ENCODE peak calls at places on chromosome 9, in nine cellular contexts. One of them, this sample, is unnamed.

GRCh38 chr9:100473271-100474081 is 527 bp downstream of the TMEFF1 start:
- DNase-seq in astrocyte: peak; percentile 20
- DNase-seq in progenitor cell of endocrine pancreas: peak; percentile 35
- DNase-seq in stimulated activated CD8-positive, alpha-beta memory T cell treated with anti-CD3 and anti-CD28 coated beads, Interleukin-15, amount 100 ng/mL, for 1 hour: no peak
- DNase-seq in upper lobe of left lung: no peak
- DNase-seq in putamen: no peak
- DNase-seq in T-helper 2 cell: peak; percentile 7
- DNase-seq in C1 segment of cervical spinal cord: no peak
- DNase-seq in LoVo: peak; percentile 15
- DNase-seq in this sample: peak; percentile 66

GRCh38 chr9:76570820-76571219 is 111.8 kb downstream of the GCNT1 start:
- DNase-seq in progenitor cell of endocrine pancreas: no peak
- DNase-seq in stimulated activated CD8-positive, alpha-beta memory T cell treated with anti-CD3 and anti-CD28 coated beads, Interleukin-15, amount 100 ng/mL, for 1 hour: no peak
- DNase-seq in C1 segment of cervical spinal cord: no peak
- DNase-seq in astrocyte: no peak
- DNase-seq in putamen: no peak
- DNase-seq in upper lobe of left lung: no peak
- DNase-seq in LoVo: no peak
- DNase-seq in T-helper 2 cell: no peak
- DNase-seq in this sample: no peak

GRCh38 chr9:127204771-127205470 is 59.7 kb upstream of the GARNL3 start:
- DNase-seq in astrocyte: no peak
- DNase-seq in stimulated activated CD8-positive, alpha-beta memory T cell treated with anti-CD3 and anti-CD28 coated beads, Interleukin-15, amount 100 ng/mL, for 1 hour: no peak
- DNase-seq in putamen: no peak
- DNase-seq in T-helper 2 cell: no peak
- DNase-seq in progenitor cell of endocrine pancreas: no peak
- DNase-seq in LoVo: peak; percentile 3
- DNase-seq in upper lobe of left lung: no peak
- DNase-seq in C1 segment of cervical spinal cord: no peak
- DNase-seq in this sample: no peak

GRCh38 chr9:134180786-134181647 is 16.7 kb upstream of the RNU6ATAC start:
- DNase-seq in LoVo: no peak
- DNase-seq in progenitor cell of endocrine pancreas: no peak
- DNase-seq in stimulated activated CD8-positive, alpha-beta memory T cell treated with anti-CD3 and anti-CD28 coated beads, Interleukin-15, amount 100 ng/mL, for 1 hour: no peak
- DNase-seq in upper lobe of left lung: no peak
- DNase-seq in putamen: no peak
- DNase-seq in C1 segment of cervical spinal cord: no peak
- DNase-seq in astrocyte: no peak
- DNase-seq in T-helper 2 cell: no peak
- DNase-seq in this sample: no peak

GRCh38 chr9:107141967-107142366 is 141.1 kb upstream of the RAD23B start:
- DNase-seq in C1 segment of cervical spinal cord: no peak
- DNase-seq in LoVo: no peak
- DNase-seq in stimulated activated CD8-positive, alpha-beta memory T cell treated with anti-CD3 and anti-CD28 coated beads, Interleukin-15, amount 100 ng/mL, for 1 hour: no peak
- DNase-seq in upper lobe of left lung: no peak
- DNase-seq in putamen: no peak
- DNase-seq in astrocyte: no peak
- DNase-seq in T-helper 2 cell: no peak
- DNase-seq in progenitor cell of endocrine pancreas: no peak
- DNase-seq in this sample: no peak

GRCh38 chr9:34089311-34089710 is 37.2 kb downstream of the DCAF12 start:
- DNase-seq in putamen: no peak
- DNase-seq in upper lobe of left lung: no peak
- DNase-seq in LoVo: no peak
- DNase-seq in progenitor cell of endocrine pancreas: no peak
- DNase-seq in astrocyte: peak; percentile 30
- DNase-seq in C1 segment of cervical spinal cord: no peak
- DNase-seq in T-helper 2 cell: no peak
- DNase-seq in stimulated activated CD8-positive, alpha-beta memory T cell treated with anti-CD3 and anti-CD28 coated beads, Interleukin-15, amount 100 ng/mL, for 1 hour: no peak
- DNase-seq in this sample: no peak

GRCh38 chr9:72361227-72361626 is 3.8 kb downstream of the ZFAND5 start:
- DNase-seq in upper lobe of left lung: no peak
- DNase-seq in stimulated activated CD8-positive, alpha-beta memory T cell treated with anti-CD3 and anti-CD28 coated beads, Interleukin-15, amount 100 ng/mL, for 1 hour: no peak
- DNase-seq in astrocyte: no peak
- DNase-seq in C1 segment of cervical spinal cord: no peak
- DNase-seq in LoVo: no peak
- DNase-seq in putamen: no peak
- DNase-seq in progenitor cell of endocrine pancreas: no peak
- DNase-seq in T-helper 2 cell: no peak
- DNase-seq in this sample: no peak

GRCh38 chr9:136952354-136952855 is 332 bp downstream of the LCN12 start:
- DNase-seq in LoVo: no peak
- DNase-seq in astrocyte: no peak
- DNase-seq in stimulated activated CD8-positive, alpha-beta memory T cell treated with anti-CD3 and anti-CD28 coated beads, Interleukin-15, amount 100 ng/mL, for 1 hour: no peak
- DNase-seq in T-helper 2 cell: no peak
- DNase-seq in progenitor cell of endocrine pancreas: no peak
- DNase-seq in putamen: no peak
- DNase-seq in upper lobe of left lung: no peak
- DNase-seq in C1 segment of cervical spinal cord: no peak
- DNase-seq in this sample: no peak

GRCh38 chr9:106653111-106653697 is 209.8 kb upstream of the ZNF462 start:
- DNase-seq in astrocyte: no peak
- DNase-seq in upper lobe of left lung: no peak
- DNase-seq in progenitor cell of endocrine pancreas: no peak
- DNase-seq in LoVo: no peak
- DNase-seq in C1 segment of cervical spinal cord: no peak
- DNase-seq in putamen: no peak
- DNase-seq in stimulated activated CD8-positive, alpha-beta memory T cell treated with anti-CD3 and anti-CD28 coated beads, Interleukin-15, amount 100 ng/mL, for 1 hour: no peak
- DNase-seq in T-helper 2 cell: no peak
- DNase-seq in this sample: no peak

GRCh38 chr9:85200726-85201402 is 531.3 kb downstream of the NTRK2 start:
- DNase-seq in LoVo: peak; percentile 9
- DNase-seq in astrocyte: peak; percentile 83
- DNase-seq in upper lobe of left lung: no peak
- DNase-seq in T-helper 2 cell: no peak
- DNase-seq in putamen: no peak
- DNase-seq in stimulated activated CD8-positive, alpha-beta memory T cell treated with anti-CD3 and anti-CD28 coated beads, Interleukin-15, amount 100 ng/mL, for 1 hour: no peak
- DNase-seq in C1 segment of cervical spinal cord: no peak
- DNase-seq in progenitor cell of endocrine pancreas: no peak
- DNase-seq in this sample: no peak

GRCh38 chr9:134942421-134943119 is 24.9 kb upstream of the FCN1 start:
- DNase-seq in astrocyte: peak; percentile 2
- DNase-seq in progenitor cell of endocrine pancreas: no peak
- DNase-seq in putamen: peak; percentile 9
- DNase-seq in LoVo: no peak
- DNase-seq in stimulated activated CD8-positive, alpha-beta memory T cell treated with anti-CD3 and anti-CD28 coated beads, Interleukin-15, amount 100 ng/mL, for 1 hour: no peak
- DNase-seq in T-helper 2 cell: no peak
- DNase-seq in upper lobe of left lung: no peak
- DNase-seq in C1 segment of cervical spinal cord: no peak
- DNase-seq in this sample: no peak

GRCh38 chr9:9938432-9938831 is 674.4 kb downstream of the PTPRD start:
- DNase-seq in T-helper 2 cell: no peak
- DNase-seq in upper lobe of left lung: no peak
- DNase-seq in C1 segment of cervical spinal cord: no peak
- DNase-seq in astrocyte: no peak
- DNase-seq in putamen: no peak
- DNase-seq in progenitor cell of endocrine pancreas: no peak
- DNase-seq in stimulated activated CD8-positive, alpha-beta memory T cell treated with anti-CD3 and anti-CD28 coated beads, Interleukin-15, amount 100 ng/mL, for 1 hour: no peak
- DNase-seq in LoVo: no peak
- DNase-seq in this sample: no peak

GRCh38 chr9:126667190-126668055 is 53.7 kb downstream of the LMX1B start:
- DNase-seq in T-helper 2 cell: no peak
- DNase-seq in upper lobe of left lung: no peak
- DNase-seq in stimulated activated CD8-positive, alpha-beta memory T cell treated with anti-CD3 and anti-CD28 coated beads, Interleukin-15, amount 100 ng/mL, for 1 hour: no peak
- DNase-seq in LoVo: no peak
- DNase-seq in C1 segment of cervical spinal cord: no peak
- DNase-seq in astrocyte: no peak
- DNase-seq in putamen: no peak
- DNase-seq in progenitor cell of endocrine pancreas: no peak
- DNase-seq in this sample: no peak